ENCODE peak calls at places on chromosomes 11 and 22, in six cellular contexts. One of them, this sample, is unnamed.

GRCh38 chr22:24141586-24141985 is 39.7 kb upstream of the SUSD2 start:
- DNase-seq in colonic mucosa: no peak
- DNase-seq in ELF-1: no peak
- DNase-seq in posterior cingulate gyrus: no peak
- DNase-seq in anterior cingulate cortex: no peak
- DNase-seq in endothelial cell: no peak
- DNase-seq in this sample: no peak

GRCh38 chr11:59418151-59418550 is 8.1 kb downstream of the OR5A2 start:
- DNase-seq in colonic mucosa: no peak
- DNase-seq in anterior cingulate cortex: no peak
- DNase-seq in posterior cingulate gyrus: no peak
- DNase-seq in ELF-1: no peak
- DNase-seq in endothelial cell: no peak
- DNase-seq in this sample: no peak

GRCh38 chr22:27084130-27084529 is 426.7 kb downstream of the MIAT start:
- DNase-seq in posterior cingulate gyrus: no peak
- DNase-seq in ELF-1: no peak
- DNase-seq in anterior cingulate cortex: no peak
- DNase-seq in colonic mucosa: no peak
- DNase-seq in endothelial cell: no peak
- DNase-seq in this sample: no peak

GRCh38 chr11:39810358-39810757 is 1649.1 kb downstream of the LRRC4C start:
- DNase-seq in ELF-1: peak
- DNase-seq in anterior cingulate cortex: no peak
- DNase-seq in posterior cingulate gyrus: no peak
- DNase-seq in colonic mucosa: no peak
- DNase-seq in endothelial cell: no peak
- DNase-seq in this sample: no peak

GRCh38 chr11:72807021-72807693 is 7.1 kb upstream of the ATG16L2 start:
- DNase-seq in endothelial cell: no peak
- DNase-seq in posterior cingulate gyrus: no peak
- DNase-seq in ELF-1: no peak
- DNase-seq in colonic mucosa: no peak
- DNase-seq in anterior cingulate cortex: no peak
- DNase-seq in this sample: no peak

GRCh38 chr11:75812542-75813040 is 2.4 kb upstream of the UVRAG start:
- DNase-seq in ELF-1: peak
- DNase-seq in colonic mucosa: no peak
- DNase-seq in posterior cingulate gyrus: no peak
- DNase-seq in anterior cingulate cortex: no peak
- DNase-seq in endothelial cell: no peak
- DNase-seq in this sample: no peak

GRCh38 chr11:119091083-119091650 is 6.5 kb downstream of the HMBS start:
- DNase-seq in colonic mucosa: no peak
- DNase-seq in anterior cingulate cortex: no peak
- DNase-seq in ELF-1: peak
- DNase-seq in posterior cingulate gyrus: no peak
- DNase-seq in endothelial cell: no peak
- DNase-seq in this sample: no peak

GRCh38 chr11:27205269-27205668 is 157.7 kb downstream of the CCDC34 start:
- DNase-seq in colonic mucosa: peak
- DNase-seq in ELF-1: no peak
- DNase-seq in endothelial cell: no peak
- DNase-seq in anterior cingulate cortex: no peak
- DNase-seq in posterior cingulate gyrus: no peak
- DNase-seq in this sample: peak

GRCh38 chr11:125455851-125456250 is 40.2 kb downstream of the FEZ1 start:
- DNase-seq in colonic mucosa: no peak
- DNase-seq in ELF-1: no peak
- DNase-seq in endothelial cell: no peak
- DNase-seq in posterior cingulate gyrus: peak
- DNase-seq in anterior cingulate cortex: no peak
- DNase-seq in this sample: no peak

GRCh38 chr11:116334596-116334995 is 438.2 kb downstream of the BUD13 start:
- DNase-seq in colonic mucosa: no peak
- DNase-seq in anterior cingulate cortex: no peak
- DNase-seq in posterior cingulate gyrus: no peak
- DNase-seq in ELF-1: no peak
- DNase-seq in endothelial cell: no peak
- DNase-seq in this sample: no peak

GRCh38 chr11:35598254-35599125 is 19.8 kb upstream of the FJX1 start:
- DNase-seq in posterior cingulate gyrus: no peak
- DNase-seq in anterior cingulate cortex: no peak
- DNase-seq in ELF-1: no peak
- DNase-seq in endothelial cell: no peak
- DNase-seq in colonic mucosa: no peak
- DNase-seq in this sample: no peak

GRCh38 chr11:113991170-113991569 is 16.3 kb downstream of the HTR3A start:
- DNase-seq in colonic mucosa: no peak
- DNase-seq in posterior cingulate gyrus: no peak
- DNase-seq in anterior cingulate cortex: no peak
- DNase-seq in endothelial cell: peak
- DNase-seq in ELF-1: peak
- DNase-seq in this sample: no peak

GRCh38 chr11:20835561-20835960 is 166.2 kb downstream of the NELL1 start:
- DNase-seq in ELF-1: no peak
- DNase-seq in colonic mucosa: no peak
- DNase-seq in endothelial cell: no peak
- DNase-seq in anterior cingulate cortex: no peak
- DNase-seq in posterior cingulate gyrus: no peak
- DNase-seq in this sample: no peak

GRCh38 chr11:64141081-64141783 is 24.7 kb downstream of the MACROD1 start:
- DNase-seq in ELF-1: no peak
- DNase-seq in endothelial cell: no peak
- DNase-seq in anterior cingulate cortex: peak
- DNase-seq in posterior cingulate gyrus: no peak
- DNase-seq in colonic mucosa: no peak
- DNase-seq in this sample: no peak

GRCh38 chr22:42336527-42337227 is 66.2 kb upstream of the TCF20 start:
- DNase-seq in colonic mucosa: no peak
- DNase-seq in anterior cingulate cortex: no peak
- DNase-seq in endothelial cell: no peak
- DNase-seq in posterior cingulate gyrus: no peak
- DNase-seq in ELF-1: no peak
- DNase-seq in this sample: no peak

GRCh38 chr22:18998998-18999397 is 62.9 kb upstream of the PRODH start:
- DNase-seq in posterior cingulate gyrus: no peak
- DNase-seq in endothelial cell: peak
- DNase-seq in anterior cingulate cortex: no peak
- DNase-seq in ELF-1: peak
- DNase-seq in colonic mucosa: no peak
- DNase-seq in this sample: no peak

GRCh38 chr11:13249177-13249576 is 28.4 kb upstream of the BMAL1 start:
- DNase-seq in ELF-1: no peak
- DNase-seq in anterior cingulate cortex: no peak
- DNase-seq in endothelial cell: no peak
- DNase-seq in colonic mucosa: no peak
- DNase-seq in posterior cingulate gyrus: no peak
- DNase-seq in this sample: no peak

GRCh38 chr22:43553451-43554258 is 141.8 kb downstream of the MPPED1 start:
- DNase-seq in colonic mucosa: no peak
- DNase-seq in anterior cingulate cortex: no peak
- DNase-seq in endothelial cell: no peak
- DNase-seq in posterior cingulate gyrus: no peak
- DNase-seq in ELF-1: no peak
- DNase-seq in this sample: no peak

GRCh38 chr22:24156146-24156914 is 25.0 kb upstream of the SUSD2 start:
- DNase-seq in ELF-1: no peak
- DNase-seq in anterior cingulate cortex: no peak
- DNase-seq in posterior cingulate gyrus: no peak
- DNase-seq in colonic mucosa: peak
- DNase-seq in endothelial cell: peak
- DNase-seq in this sample: no peak

GRCh38 chr11:101470881-101471535 is 112.8 kb downstream of the TRPC6 start:
- DNase-seq in ELF-1: no peak
- DNase-seq in posterior cingulate gyrus: no peak
- DNase-seq in anterior cingulate cortex: no peak
- DNase-seq in colonic mucosa: no peak
- DNase-seq in endothelial cell: no peak
- DNase-seq in this sample: no peak

GRCh38 chr11:76695767-76696166 is 25.2 kb upstream of the LRRC32 start:
- DNase-seq in colonic mucosa: no peak
- DNase-seq in ELF-1: no peak
- DNase-seq in posterior cingulate gyrus: no peak
- DNase-seq in anterior cingulate cortex: no peak
- DNase-seq in endothelial cell: no peak
- DNase-seq in this sample: no peak

GRCh38 chr11:112806876-112807275 is 154.3 kb upstream of the NCAM1 start:
- DNase-seq in anterior cingulate cortex: no peak
- DNase-seq in endothelial cell: no peak
- DNase-seq in ELF-1: no peak
- DNase-seq in colonic mucosa: no peak
- DNase-seq in posterior cingulate gyrus: no peak
- DNase-seq in this sample: no peak